ENCODE peak calls at places on chromosomes 4 and X, in eight cellular contexts. Z, R, Q, T, P, M, O and H are unnamed samples.

GRCh38 chrX:331145-331771 is 12.7 kb upstream of the GTPBP6 start:
- DNase-seq in Z (no peak), R (no peak), Q (no peak), T (no peak), P (peak), M (no peak), O (peak), H (peak)

GRCh38 chrX:43559643-43560042 is 96.5 kb upstream of the MAOA start:
- DNase-seq in Z (peak), R (peak), Q (no peak), T (no peak), P (no peak), M (no peak), O (no peak), H (no peak)

GRCh38 chr4:6938237-6938636 is 28.6 kb downstream of the TBC1D14 start:
- DNase-seq in Z (no peak), R (no peak), Q (no peak), T (no peak), P (peak), M (no peak), O (no peak), H (no peak)

GRCh38 chrX:154776753-154777152 is 14.1 kb downstream of the DKC1 start:
- DNase-seq in Z (no peak), R (no peak), Q (no peak), T (no peak), P (no peak), M (no peak), O (no peak), H (no peak)

GRCh38 chr4:100929753-100930152 is 411.9 kb upstream of the EMCN start:
- DNase-seq in Z (no peak), R (no peak), Q (no peak), T (no peak), P (no peak), M (no peak), O (no peak), H (no peak)

GRCh38 chr4:178271386-178271785 is 829.1 kb upstream of the AGA start:
- DNase-seq in Z (no peak), R (no peak), Q (no peak), T (no peak), P (no peak), M (no peak), O (no peak), H (no peak)

GRCh38 chr4:73257995-73258667 is 467 bp downstream of the ANKRD17 start:
- DNase-seq in Z (no peak), R (no peak), Q (peak), T (peak), P (no peak), M (no peak), O (no peak), H (peak)

GRCh38 chrX:118183606-118184005 is 67.0 kb upstream of the KLHL13 start:
- DNase-seq in Z (no peak), R (no peak), Q (no peak), T (no peak), P (no peak), M (no peak), O (no peak), H (no peak)

GRCh38 chrX:52983526-52983925 is 25.2 kb upstream of the FAM156A start:
- DNase-seq in Z (no peak), R (no peak), Q (no peak), T (no peak), P (no peak), M (no peak), O (no peak), H (no peak)

GRCh38 chr4:112422644-112423043 is 93.3 kb downstream of the NEUROG2 start:
- DNase-seq in Z (no peak), R (no peak), Q (no peak), T (no peak), P (no peak), M (no peak), O (no peak), H (no peak)

GRCh38 chr4:947491-947971 is 15.3 kb downstream of the TMEM175 start:
- DNase-seq in Z (no peak), R (no peak), Q (no peak), T (no peak), P (no peak), M (no peak), O (peak), H (no peak)

GRCh38 chr4:47972181-47972580 is 44.3 kb downstream of the CNGA1 start:
- DNase-seq in Z (no peak), R (no peak), Q (no peak), T (no peak), P (no peak), M (no peak), O (no peak), H (no peak)

GRCh38 chr4:87932718-87933136 is 42.8 kb upstream of the SPP1 start:
- DNase-seq in Z (no peak), R (no peak), Q (no peak), T (no peak), P (no peak), M (no peak), O (no peak), H (no peak)

GRCh38 chrX:29535212-29536162 is 679.9 kb upstream of the MAGEB2 start:
- DNase-seq in Z (no peak), R (no peak), Q (no peak), T (no peak), P (no peak), M (no peak), O (no peak), H (no peak)

GRCh38 chrX:151973851-151974335 is 583 bp downstream of the GABRE start:
- DNase-seq in Z (peak), R (no peak), Q (no peak), T (no peak), P (peak), M (no peak), O (no peak), H (no peak)

GRCh38 chr4:82217986-82218715 is 155.6 kb downstream of the HNRNPD start:
- DNase-seq in Z (no peak), R (no peak), Q (no peak), T (no peak), P (no peak), M (no peak), O (no peak), H (no peak)

GRCh38 chr4:26916195-26916594 is 55.6 kb downstream of the STIM2 start:
- DNase-seq in Z (no peak), R (no peak), Q (no peak), T (no peak), P (no peak), M (no peak), O (no peak), H (no peak)

GRCh38 chr4:73998040-73999011 is at the start of gene CXCL5:
- DNase-seq in Z (no peak), R (no peak), Q (no peak), T (no peak), P (peak), M (no peak), O (no peak), H (no peak)

GRCh38 chrX:41602946-41603345 is 85.8 kb upstream of the GPR34 start:
- DNase-seq in Z (no peak), R (no peak), Q (no peak), T (no peak), P (no peak), M (no peak), O (no peak), H (no peak)

GRCh38 chr4:175810360-175810759 is 1.7 kb downstream of the GPM6A start:
- DNase-seq in Z (no peak), R (no peak), Q (no peak), T (no peak), P (no peak), M (no peak), O (no peak), H (no peak)

GRCh38 chr4:2825740-2826139 is 17.9 kb upstream of the ADD1 start:
- DNase-seq in Z (no peak), R (no peak), Q (no peak), T (no peak), P (peak), M (no peak), O (no peak), H (peak)

GRCh38 chr4:48109413-48110263 is 24.4 kb downstream of the TXK start:
- DNase-seq in Z (peak), R (no peak), Q (no peak), T (no peak), P (no peak), M (no peak), O (no peak), H (peak)

GRCh38 chrX:118632862-118633261 is 94.5 kb upstream of the IL13RA1 start:
- DNase-seq in Z (no peak), R (no peak), Q (no peak), T (no peak), P (no peak), M (no peak), O (no peak), H (peak)

GRCh38 chr4:70544279-70544870 is 26.0 kb downstream of the AMTN start:
- DNase-seq in Z (peak), R (no peak), Q (no peak), T (no peak), P (no peak), M (no peak), O (no peak), H (no peak)